ENCODE peak calls at places on chromosomes 5 and 9, in four cellular contexts. Q is C1 segment of cervical spinal cord, D is heart left ventricle, W is ovary. V is an unnamed sample.

GRCh38 chr5:162995568-162995967 is 441.8 kb upstream of the CCNG1 start:
- DNase-seq in Q (no peak), D (no peak), W (no peak), V (no peak)

GRCh38 chr5:38809388-38810359 is 36.1 kb upstream of the OSMR start:
- DNase-seq in Q (peak; percentile 68), D (peak; percentile 86), W (peak; percentile 77), V (peak; percentile 62)

GRCh38 chr5:72599519-72600400 is 92.5 kb upstream of the ZNF366 start:
- DNase-seq in Q (no peak), D (no peak), W (no peak), V (peak; percentile 77)

GRCh38 chr9:108073823-108074222 is 584.3 kb upstream of the KLF4 start:
- DNase-seq in Q (no peak), D (no peak), W (no peak), V (no peak)

GRCh38 chr9:121660367-121660766 is 8.9 kb downstream of the DAB2IP start:
- DNase-seq in Q (no peak), D (no peak), W (no peak), V (no peak)

GRCh38 chr9:7433508-7434292 is 365.9 kb downstream of the DMAC1 start:
- DNase-seq in Q (no peak), D (no peak), W (no peak), V (peak; percentile 85)

GRCh38 chr9:115127191-115127817 is 9.3 kb upstream of the TNC start:
- DNase-seq in Q (no peak), D (no peak), W (no peak), V (peak; percentile 79)

GRCh38 chr5:35938518-35939227 is at the start of gene CAPSL:
- DNase-seq in Q (no peak), D (peak; percentile 20), W (no peak), V (peak; percentile 66)

GRCh38 chr5:115602585-115603125 is 376 bp upstream of the TICAM2 start:
- DNase-seq in Q (peak; percentile 55), D (no peak), W (no peak), V (no peak)

GRCh38 chr9:110030632-110031031 is 177.3 kb downstream of the C9orf152 start:
- DNase-seq in Q (no peak), D (no peak), W (no peak), V (no peak)

GRCh38 chr5:82100303-82101077 is 128.7 kb downstream of the ATG10 start:
- DNase-seq in Q (no peak), D (no peak), W (no peak), V (peak; percentile 37)